ENCODE peak calls at places on chromosomes 13 and 19, in five cellular contexts. H, T, O, G and L are unnamed samples.

GRCh38 chr19:10998045-10998533 is 37.3 kb downstream of the SMARCA4 start:
- DNase-seq in H (no peak), T (peak; percentile 66), O (no peak), G (no peak), L (no peak)

GRCh38 chr13:79837741-79838450 is 356.9 kb downstream of the NDFIP2 start:
- DNase-seq in H (no peak), T (peak; percentile 65), O (no peak), G (no peak), L (no peak)

GRCh38 chr19:4399871-4400768 is at the start of gene SH3GL1:
- DNase-seq in H (peak; percentile 88), T (peak; percentile 96), O (peak; percentile 77), G (peak; percentile 87), L (peak; percentile 95)

GRCh38 chr13:74230984-74231443 is 96.8 kb upstream of the KLF12 start:
- DNase-seq in H (no peak), T (no peak), O (no peak), G (no peak), L (no peak)

GRCh38 chr13:102838982-102839381 is 6.8 kb upstream of the ERCC5 start:
- DNase-seq in H (no peak), T (no peak), O (no peak), G (no peak), L (no peak)

GRCh38 chr19:42538841-42539709 is 10.8 kb upstream of the CEACAM1 start:
- DNase-seq in H (no peak), T (no peak), O (no peak), G (no peak), L (no peak)

GRCh38 chr13:42247883-42248282 is 24.1 kb upstream of the AKAP11 start:
- DNase-seq in H (no peak), T (no peak), O (no peak), G (no peak), L (no peak)

GRCh38 chr13:82833928-82834327 is 1048.3 kb downstream of the SLITRK1 start:
- DNase-seq in H (no peak), T (peak; percentile 2), O (peak; percentile 14), G (no peak), L (no peak)

GRCh38 chr13:106650690-106651205 is 82.8 kb upstream of the ARGLU1 start:
- DNase-seq in H (no peak), T (no peak), O (no peak), G (no peak), L (no peak)

GRCh38 chr13:21606781-21607180 is 2.8 kb upstream of the MICU2 start:
- DNase-seq in H (no peak), T (no peak), O (no peak), G (no peak), L (no peak)

GRCh38 chr19:48645652-48646191 is at the start of gene CA11:
- DNase-seq in H (no peak), T (no peak), O (no peak), G (peak; percentile 39), L (peak; percentile 27)

GRCh38 chr13:52846567-52847321 is 1.7 kb downstream of the PCDH8 start:
- DNase-seq in H (no peak), T (no peak), O (no peak), G (no peak), L (peak; percentile 86)

GRCh38 chr13:25977216-25977615 is 74.6 kb downstream of the SHISA2 start:
- DNase-seq in H (no peak), T (no peak), O (peak; percentile 51), G (no peak), L (peak; percentile 52)

GRCh38 chr19:10112037-10112751 is 701 bp downstream of the P2RY11 start:
- DNase-seq in H (peak; percentile 49), T (peak; percentile 60), O (no peak), G (no peak), L (no peak)

GRCh38 chr13:105327727-105328126 is 1207.7 kb downstream of the EFNB2 start:
- DNase-seq in H (no peak), T (no peak), O (no peak), G (no peak), L (no peak)

GRCh38 chr19:19444694-19445155 is 39.2 kb downstream of the GATAD2A start:
- DNase-seq in H (no peak), T (peak; percentile 43), O (no peak), G (no peak), L (no peak)

GRCh38 chr19:50276370-50277063 is 52.7 kb downstream of the KCNC3 start:
- DNase-seq in H (no peak), T (no peak), O (no peak), G (no peak), L (no peak)

GRCh38 chr19:5103061-5103701 is 134.3 kb downstream of the KDM4B start:
- DNase-seq in H (no peak), T (no peak), O (peak; percentile 66), G (no peak), L (no peak)

GRCh38 chr19:16887353-16888265 is 1.2 kb upstream of the F2RL3 start:
- DNase-seq in H (no peak), T (no peak), O (no peak), G (no peak), L (no peak)

GRCh38 chr19:53520163-53520546 is 17.8 kb upstream of the ZNF331 start:
- DNase-seq in H (no peak), T (no peak), O (no peak), G (no peak), L (no peak)

GRCh38 chr19:47253467-47253881 is 2.9 kb upstream of the CCDC9 start:
- DNase-seq in H (no peak), T (peak; percentile 85), O (no peak), G (peak; percentile 56), L (no peak)

GRCh38 chr13:82011355-82011754 is 1670.4 kb upstream of the SPRY2 start:
- DNase-seq in H (no peak), T (no peak), O (no peak), G (no peak), L (no peak)

GRCh38 chr19:55251296-55252081 is 7.3 kb downstream of the PPP6R1 start:
- DNase-seq in H (peak; percentile 49), T (peak; percentile 27), O (no peak), G (peak; percentile 28), L (no peak)